ENCODE peak calls at places on chromosomes 11 and 22, in five cellular contexts. W is non-pigmented ciliary epithelial cell, I is cerebellum, O is H9, B is GM23338. K is an unnamed sample.
A peak's percentile ranks its signal among the peaks of the same experiment; 100 is the strongest.

GRCh38 chr11:68690671-68691401 is 6.5 kb downstream of the GAL start:
- DNase-seq in I (no peak), W (no peak), O (peak; percentile 28), B (no peak), K (no peak)

GRCh38 chr11:45264839-45265515 is 21.2 kb downstream of the SYT13 start:
- DNase-seq in B (no peak), I (no peak), W (peak; percentile 70), O (no peak), K (peak; percentile 38)

GRCh38 chr11:67422894-67423293 is 5.4 kb upstream of the RPS6KB2 start:
- DNase-seq in O (peak; percentile 57), W (no peak), B (peak; percentile 38), I (no peak), K (no peak)

GRCh38 chr11:108697872-108698473 is 33.1 kb downstream of the DDX10 start:
- DNase-seq in O (peak; percentile 31), W (no peak), I (peak; percentile 68), B (peak; percentile 77), K (peak; percentile 54)

GRCh38 chr22:20567371-20567847 is 60.0 kb downstream of the MED15 start:
- DNase-seq in B (no peak), W (no peak), I (no peak), O (no peak), K (no peak)

GRCh38 chr11:1792461-1792860 is 28.7 kb upstream of the CTSD start:
- DNase-seq in O (no peak), I (no peak), B (no peak), W (no peak), K (no peak)

GRCh38 chr22:20422965-20423635 is 14.5 kb downstream of the SCARF2 start:
- DNase-seq in I (no peak), B (no peak), W (no peak), O (no peak), K (no peak)

GRCh38 chr22:27752771-27753170 is 48.8 kb downstream of the MN1 start:
- DNase-seq in O (no peak), W (no peak), B (no peak), I (no peak), K (no peak)

K was measured in HepG2.